ENCODE peak calls at places on chromosomes 11 and 22, in six cellular contexts. A is neuronal stem cell, K is IMR-90, E is H9, O is mesenchymal stem cell, P is H1. F is an unnamed sample.

GRCh38 chr22:45542001-45542520 is 39.4 kb downstream of the FBLN1 start:
- DNase-seq in A (no peak), K (no peak), E (no peak), O (no peak), P (no peak), F (peak)

GRCh38 chr11:116422976-116423375 is 349.8 kb downstream of the BUD13 start:
- DNase-seq in A (no peak), K (no peak), E (peak), O (no peak), P (peak), F (no peak)

GRCh38 chr11:65781152-65781961 is 581 bp upstream of the AP5B1 start:
- DNase-seq in A (peak), K (no peak), E (peak), O (no peak), P (no peak), F (peak)

GRCh38 chr11:28017816-28018215 is 90.1 kb downstream of the KIF18A start:
- DNase-seq in A (no peak), K (peak), E (no peak), O (peak), P (no peak), F (no peak)

GRCh38 chr22:44799077-44799931 is 46.9 kb downstream of the ARHGAP8 start:
- DNase-seq in A (no peak), K (no peak), E (no peak), O (no peak), P (no peak), F (no peak)

GRCh38 chr11:110196241-110196754 is 100.1 kb downstream of the RDX start:
- DNase-seq in A (no peak), K (peak), E (no peak), O (peak), P (no peak), F (peak)

GRCh38 chr11:47991266-47991830 is 11.0 kb downstream of the PTPRJ start:
- DNase-seq in A (no peak), K (no peak), E (peak), O (peak), P (no peak), F (no peak)

GRCh38 chr11:100681064-100681502 is 6.0 kb upstream of the ARHGAP42 start:
- DNase-seq in A (no peak), K (peak), E (peak), O (peak), P (no peak), F (peak)

GRCh38 chr22:35842519-35842913 is 124.8 kb downstream of the APOL5 start:
- DNase-seq in A (no peak), K (no peak), E (no peak), O (no peak), P (no peak), F (no peak)

GRCh38 chr11:10398525-10398924 is 56.5 kb upstream of the AMPD3 start:
- DNase-seq in A (no peak), K (no peak), E (no peak), O (peak), P (no peak), F (peak)

GRCh38 chr11:64884019-64884418 is 5.6 kb upstream of the EHD1 start:
- DNase-seq in A (no peak), K (no peak), E (no peak), O (no peak), P (no peak), F (no peak)

GRCh38 chr22:21731503-21731902 is 4.1 kb downstream of the YPEL1 start:
- DNase-seq in A (no peak), K (no peak), E (no peak), O (no peak), P (no peak), F (no peak)

GRCh38 chr22:25351631-25352293 is 132.3 kb downstream of the CRYBB2 start:
- DNase-seq in A (no peak), K (no peak), E (no peak), O (no peak), P (no peak), F (no peak)

GRCh38 chr11:35146074-35146521 is 7.1 kb downstream of the CD44 start:
- DNase-seq in A (no peak), K (no peak), E (no peak), O (peak), P (no peak), F (no peak)

GRCh38 chr11:27234961-27235360 is 128.1 kb downstream of the CCDC34 start:
- DNase-seq in A (no peak), K (no peak), E (no peak), O (no peak), P (no peak), F (no peak)

DNA sequence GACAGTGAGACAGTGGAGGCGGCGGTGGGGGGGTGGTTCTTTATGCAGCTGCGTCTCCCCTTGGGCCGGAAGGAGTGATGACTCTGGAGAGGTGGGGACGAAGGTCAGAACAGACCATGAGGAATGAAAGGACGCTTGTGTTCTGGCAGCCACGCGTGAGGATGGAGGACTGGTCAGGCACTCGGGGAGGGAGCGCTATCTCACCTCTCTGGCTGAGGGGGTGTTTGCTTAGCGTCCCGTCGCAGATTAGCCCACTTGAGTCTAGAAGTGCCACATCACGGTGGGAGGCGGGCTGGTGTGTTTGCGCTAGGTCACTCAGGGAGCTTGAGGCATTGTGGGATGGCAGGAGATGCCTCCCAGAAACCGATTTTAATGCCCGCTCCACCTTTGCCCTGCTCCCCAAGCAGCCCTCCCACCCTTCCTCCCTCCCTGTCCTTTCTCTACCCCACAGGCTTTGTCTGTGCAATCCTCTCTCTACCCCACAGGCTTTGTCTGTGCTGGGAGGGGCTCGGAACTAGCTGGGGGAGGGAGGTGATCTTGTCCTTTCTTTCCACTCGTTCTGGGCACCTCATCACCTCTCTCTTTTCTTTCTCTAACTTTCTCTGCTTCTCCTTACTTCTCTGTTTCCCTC is 97.8 kb downstream of the PKNOX2 start:
- DNase-seq in A (peak), K (no peak), E (no peak), O (peak), P (no peak), F (no peak)
- H2AFZ ChIP-seq in A (peak), K (peak), E (no peak), O (no peak), P (peak), F (no peak)

GRCh38 chr11:61973603-61974162 is 6.2 kb upstream of the FTH1 start:
- DNase-seq in A (no peak), K (no peak), E (no peak), O (peak), P (no peak), F (peak)
- H2BK5ac ChIP-seq in A (no peak), K (peak), E (no peak), O (no peak), P (peak), F (peak)

GRCh38 chr11:6156628-6157367 is 13.3 kb downstream of the OR52B2 start:
- DNase-seq in A (no peak), K (no peak), E (no peak), O (no peak), P (no peak), F (no peak)
- H2AFZ ChIP-seq in A (peak), K (no peak), E (no peak), O (no peak), P (peak), F (no peak)

GRCh38 chr22:27416553-27417427 is 384.8 kb downstream of the MN1 start:
- DNase-seq in A (no peak), K (peak), E (peak), O (peak), P (peak), F (no peak)
- H2BK5ac ChIP-seq in A (no peak), K (no peak), E (no peak), O (no peak), P (peak), F (no peak)

GRCh38 chr11:19828382-19829108 is 115.9 kb downstream of the NAV2 start:
- DNase-seq in A (no peak), K (no peak), E (no peak), O (no peak), P (no peak), F (no peak)
- H2AFZ ChIP-seq in A (no peak), K (no peak), E (no peak), O (no peak), P (no peak), F (no peak)

DNA sequence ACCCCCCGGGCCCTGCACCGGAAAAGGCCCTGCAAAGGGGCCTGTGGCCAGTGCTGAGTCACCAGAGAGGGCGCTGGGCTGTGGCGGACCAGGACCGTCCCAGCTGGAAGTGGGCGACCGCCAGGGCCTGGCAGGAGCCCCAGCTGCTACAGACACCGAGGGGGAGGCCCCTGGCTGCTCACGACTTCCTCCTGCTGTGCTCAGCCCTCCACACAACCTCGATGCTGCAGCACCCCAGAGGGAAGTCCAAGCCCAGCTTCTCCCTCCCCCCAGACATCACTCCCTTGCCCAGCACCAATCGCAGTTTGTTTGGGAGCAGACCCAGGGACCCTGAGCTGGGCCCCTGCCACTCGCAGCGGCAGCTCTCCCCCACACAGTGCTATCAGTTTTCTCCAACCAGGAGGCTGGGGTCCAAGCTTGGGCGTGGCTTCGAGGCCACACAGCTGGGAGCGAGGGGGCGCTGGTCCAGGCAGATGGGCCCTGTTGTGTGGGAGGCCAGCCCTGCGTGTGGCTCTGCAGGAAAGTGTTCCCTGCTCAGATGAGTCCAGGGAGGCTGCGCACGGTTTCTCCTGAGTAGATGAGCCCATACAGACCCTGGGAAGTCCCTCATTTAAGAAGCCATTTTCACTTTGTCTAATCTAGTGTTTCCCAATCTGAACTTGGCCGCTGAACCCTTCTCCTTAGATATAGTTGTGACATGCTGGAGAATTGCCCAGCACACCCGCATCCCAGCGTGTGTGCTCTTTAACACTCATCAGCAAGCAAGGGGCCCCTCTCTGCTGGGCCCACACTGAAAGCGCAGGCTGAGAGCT is 5.6 kb upstream of the SH3BP1 start:
- DNase-seq in A (peak), K (peak), E (peak), O (peak), P (peak), F (peak)
- H2BK5ac ChIP-seq in A (peak), K (peak), E (no peak), O (peak), P (peak), F (peak)

GRCh38 chr11:102981324-102981910 is 25.9 kb upstream of the MMP13 start:
- DNase-seq in A (no peak), K (peak), E (no peak), O (peak), P (no peak), F (no peak)
- H2AFZ ChIP-seq in A (no peak), K (peak), E (no peak), O (no peak), P (peak), F (no peak)

DNA sequence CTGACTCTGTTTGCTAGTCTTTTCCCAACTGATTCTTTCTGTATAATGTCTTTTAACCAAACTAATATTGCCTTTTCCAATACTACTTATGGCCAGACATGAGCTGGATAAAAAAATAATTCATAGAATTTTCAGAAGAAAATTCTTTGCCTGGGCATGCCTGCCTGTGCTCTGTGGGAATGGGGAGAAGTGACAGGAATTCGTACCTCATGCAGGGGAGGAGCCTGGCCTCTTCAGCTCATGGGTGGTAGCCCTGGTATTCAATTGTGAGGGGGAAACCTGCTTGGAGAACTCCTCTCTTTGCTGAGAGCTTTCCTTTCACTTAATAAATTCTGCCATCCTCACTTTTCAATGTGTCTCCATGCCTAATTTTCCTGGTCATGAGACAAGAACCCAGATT is 928.8 kb downstream of the FAM181B start:
- DNase-seq in A (no peak), K (no peak), E (no peak), O (no peak), P (no peak), F (no peak)
- H2BK5ac ChIP-seq in A (no peak), K (no peak), E (peak), O (no peak), P (peak), F (peak)